ENCODE peak calls at places on chromosome 14, in six cellular contexts. S is A172; T is GM13977; E is stimulated activated CD8-positive, alpha-beta memory T cell treated with anti-CD3 and anti-CD28 coated beads, Interleukin-15, amount 100 ng/mL, for 24 hours; H is nephron progenitor cell; Z is endothelial cell. P is an unnamed sample.

GRCh38 chr14:70168401-70168800 is 20.4 kb downstream of the SLC8A3 start:
- DNase-seq in H (no peak), Z (no peak), T (no peak), S (no peak), E (no peak), P (no peak)

GRCh38 chr14:91569301-91569700 is 59.2 kb upstream of the PPP4R3A start:
- DNase-seq in E (no peak), T (no peak), S (no peak), H (no peak), Z (no peak), P (no peak)

GRCh38 chr14:72215080-72215479 is 282.9 kb downstream of the RGS6 start:
- DNase-seq in Z (no peak), H (no peak), S (no peak), T (no peak), E (no peak), P (no peak)

GRCh38 chr14:37708481-37708880 is 113.1 kb downstream of the TTC6 start:
- DNase-seq in S (no peak), Z (no peak), T (no peak), E (no peak), H (no peak), P (no peak)

GRCh38 chr14:32233292-32233691 is 30.2 kb upstream of the RNU6-8 start:
- DNase-seq in Z (no peak), E (no peak), T (no peak), S (no peak), H (no peak), P (no peak)

GRCh38 chr14:104967414-104968152 is 10.6 kb downstream of the AHNAK2 start:
- DNase-seq in H (peak), T (no peak), Z (peak), E (no peak), S (peak), P (peak)

GRCh38 chr14:90726656-90727055 is 89.6 kb downstream of the TTC7B start:
- DNase-seq in H (peak), E (no peak), S (peak), T (no peak), Z (no peak), P (no peak)

GRCh38 chr14:96757456-96757855 is 39.7 kb upstream of the VRK1 start:
- DNase-seq in T (no peak), H (no peak), Z (no peak), E (no peak), S (no peak), P (no peak)

GRCh38 chr14:81686512-81686911 is 152.9 kb upstream of the SEL1L start:
- DNase-seq in H (no peak), T (no peak), E (no peak), S (no peak), Z (no peak), P (no peak)

GRCh38 chr14:93051600-93052546 is 63.9 kb downstream of the ITPK1 start:
- DNase-seq in H (no peak), E (no peak), S (no peak), Z (no peak), T (no peak), P (no peak)

GRCh38 chr14:78173266-78174001 is 3.3 kb downstream of the NRXN3 start:
- DNase-seq in S (no peak), Z (no peak), E (no peak), H (no peak), T (no peak), P (no peak)

GRCh38 chr14:93219103-93219726 is 12.2 kb downstream of the UBR7 start:
- DNase-seq in T (peak), E (no peak), S (peak), H (peak), Z (no peak), P (no peak)